ENCODE peak calls at places on chromosome 13, in six cellular contexts. B is left lung; I is cardiac muscle cell; J is NCI-H1417 treated with DMSO at 0.1 percent for 48 hours; H is neuronal stem cell; Q is CD4-positive, CD25-positive, alpha-beta regulatory T cell. G is an unnamed sample.

GRCh38 chr13:32548837-32549236 is 10.2 kb upstream of the N4BP2L2 start:
- DNase-seq in B (no peak), J (no peak), Q (no peak), H (no peak), I (peak; percentile 86), G (no peak)

GRCh38 chr13:48265217-48265815 is 32.3 kb downstream of the ITM2B start:
- DNase-seq in Q (no peak), I (no peak), H (no peak), B (no peak), J (no peak), G (no peak)

GRCh38 chr13:66940113-66940512 is 290.0 kb downstream of the PCDH9 start:
- DNase-seq in I (peak; percentile 6), H (no peak), J (no peak), B (no peak), Q (no peak), G (no peak)

GRCh38 chr13:46951516-46951915 is 54.7 kb upstream of the HTR2A start:
- DNase-seq in J (no peak), I (no peak), B (no peak), Q (no peak), H (no peak), G (no peak)

GRCh38 chr13:111533900-111534645 is 213.6 kb downstream of the TEX29 start:
- DNase-seq in I (no peak), B (no peak), H (no peak), Q (no peak), J (peak; percentile 72), G (no peak)

GRCh38 chr13:113839536-113840204 is 24.2 kb downstream of the GAS6 start:
- DNase-seq in J (no peak), H (no peak), Q (no peak), B (peak; percentile 62), I (no peak), G (peak; percentile 70)

GRCh38 chr13:75299913-75300862 is 181.8 kb downstream of the TBC1D4 start:
- DNase-seq in J (no peak), Q (no peak), I (peak; percentile 29), H (no peak), B (no peak), G (no peak)

GRCh38 chr13:96003304-96003703 is 49.9 kb downstream of the UGGT2 start:
- DNase-seq in I (peak; percentile 29), B (no peak), Q (no peak), J (no peak), H (no peak), G (no peak)